ENCODE peak calls at places on chromosomes 5 and 9, in four cellular contexts. R is adipocyte, C is H9, D is mammary epithelial cell. L is an unnamed sample.
A peak's percentile ranks its signal among the peaks of the same experiment; 100 is the strongest.

GRCh38 chr5:154285661-154286408 is 95.3 kb downstream of the GALNT10 start:
- DNase-seq in R (peak; percentile 70), C (no peak), D (no peak), L (peak; percentile 16)

GRCh38 chr9:92176068-92176799 is 61.0 kb upstream of the SPTLC1 start:
- DNase-seq in R (no peak), C (no peak), D (no peak), L (no peak)

GRCh38 chr9:98775831-98776441 is 20.4 kb downstream of the ANKS6 start:
- DNase-seq in R (peak; percentile 87), C (peak; percentile 71), D (peak; percentile 20), L (peak; percentile 34)

GRCh38 chr5:154470949-154471870 is 6.8 kb downstream of the HAND1 start:
- DNase-seq in R (no peak), C (no peak), D (no peak), L (no peak)

GRCh38 chr9:22084336-22085035 is 75.4 kb upstream of the CDKN2B start:
- DNase-seq in R (peak; percentile 89), C (no peak), D (peak; percentile 91), L (no peak)

GRCh38 chr9:107734231-107735014 is 244.9 kb upstream of the KLF4 start:
- DNase-seq in R (peak; percentile 95), C (no peak), D (peak; percentile 70), L (no peak)

GRCh38 chr5:122403256-122403655 is 91.2 kb downstream of the SNCAIP start:
- DNase-seq in R (no peak), C (no peak), D (no peak), L (no peak)

GRCh38 chr5:139638736-139639618 is 9.2 kb upstream of the CXXC5 start:
- DNase-seq in R (no peak), C (no peak), D (no peak), L (peak; percentile 22)

GRCh38 chr5:132102101-132102701 is 28.6 kb downstream of the CSF2 start:
- DNase-seq in R (no peak), C (no peak), D (peak; percentile 80), L (no peak)

GRCh38 chr9:77649109-77649812 is 1.1 kb upstream of the GNA14 start:
- DNase-seq in R (peak; percentile 36), C (no peak), D (no peak), L (no peak)

GRCh38 chr9:32931129-32931528 is 70.3 kb downstream of the APTX start:
- DNase-seq in R (no peak), C (no peak), D (no peak), L (no peak)

GRCh38 chr9:134065720-134066419 is 2.0 kb downstream of the BRD3 start:
- DNase-seq in R (peak; percentile 62), C (peak; percentile 28), D (peak; percentile 67), L (peak; percentile 64)

GRCh38 chr9:78663367-78663766 is 366.4 kb downstream of the PSAT1 start:
- DNase-seq in R (no peak), C (no peak), D (no peak), L (no peak)

GRCh38 chr9:22241024-22241423 is 205.6 kb upstream of the DMRTA1 start:
- DNase-seq in R (no peak), C (no peak), D (no peak), L (no peak)

GRCh38 chr5:8843766-8844165 is 702.1 kb downstream of the SEMA5A start:
- DNase-seq in R (peak; percentile 63), C (no peak), D (no peak), L (no peak)

GRCh38 chr9:69932901-69933300 is 110.7 kb upstream of the MAMDC2 start:
- DNase-seq in R (no peak), C (peak; percentile 37), D (no peak), L (no peak)

GRCh38 chr5:8943301-8943700 is 602.6 kb downstream of the SEMA5A start:
- DNase-seq in R (no peak), C (no peak), D (no peak), L (no peak)

DNA sequence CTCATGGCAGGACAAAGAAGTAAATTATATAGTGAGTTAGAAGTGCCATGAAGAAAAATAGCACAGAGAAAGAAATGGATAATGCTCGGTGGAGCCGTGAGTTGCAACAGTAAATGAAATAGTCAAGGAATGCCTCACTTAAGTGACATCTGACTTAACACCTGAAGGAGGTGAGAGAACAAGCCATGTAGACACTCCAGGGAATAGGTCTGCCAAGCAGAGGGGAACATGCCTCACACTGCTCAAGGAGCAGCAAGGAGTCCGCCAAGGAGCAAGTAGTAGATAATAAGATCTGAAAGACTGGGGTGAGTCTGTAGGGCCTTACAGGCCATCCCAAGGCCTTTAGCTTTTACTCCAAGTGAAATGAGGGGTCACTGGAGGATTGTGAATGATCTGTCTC is 21.8 kb downstream of the MAPKAP1 start:
- DNase-seq in R (no peak), C (no peak), D (no peak), L (no peak)
- H3K9ac ChIP-seq in R (no peak overlapping the region), C (no peak overlapping the region), D (no peak overlapping the region), L (no peak overlapping the region)

GRCh38 chr5:113488645-113489184 is 462 bp upstream of the MCC start:
- DNase-seq in R (no peak), C (no peak), D (no peak), L (no peak)
- H3K9ac ChIP-seq in R (peak overlapping the region; percentile 86), C (peak overlapping the region; percentile 32), D (peak overlapping the region; percentile 24), L (no peak overlapping the region)

GRCh38 chr5:1086871-1087270 is 25.0 kb downstream of the SLC12A7 start:
- DNase-seq in R (no peak), C (no peak), D (no peak), L (no peak)
- H3K9ac ChIP-seq in R (no peak overlapping the region), C (no peak overlapping the region), D (no peak overlapping the region), L (no peak overlapping the region)

DNA sequence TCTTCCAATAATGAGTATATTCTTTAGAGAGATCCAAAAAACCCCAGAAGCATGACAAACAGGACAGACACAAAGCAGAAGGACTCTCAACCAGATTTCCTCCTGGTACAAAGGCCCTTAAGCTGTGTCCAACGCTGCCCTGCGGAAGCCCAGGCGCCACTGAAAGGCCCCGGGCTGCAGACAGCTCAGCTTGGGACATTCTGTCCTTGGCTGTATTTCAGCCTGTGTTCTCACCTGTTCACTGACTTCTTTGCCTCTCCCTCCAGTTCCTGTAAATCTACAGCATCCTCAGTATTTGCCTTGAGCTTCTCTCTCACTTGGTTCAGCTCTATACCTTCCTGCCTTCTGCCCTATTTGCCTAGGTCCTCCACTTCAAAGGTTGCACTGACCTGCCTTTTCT is 96.5 kb downstream of the SH3TC2 start:
- DNase-seq in R (no peak), C (no peak), D (peak; percentile 51), L (no peak)
- H3K9ac ChIP-seq in R (peak overlapping the region; percentile 27), C (no peak overlapping the region), D (peak overlapping the region; percentile 77), L (no peak overlapping the region)

GRCh38 chr5:14872070-14872989 is 752 bp upstream of the ANKH start:
- DNase-seq in R (peak; percentile 83), C (peak; percentile 44), D (no peak), L (peak; percentile 76)

GRCh38 chr5:14869286-14870164 is 2.1 kb downstream of the ANKH start:
- DNase-seq in R (no peak), C (no peak), D (no peak), L (peak; percentile 50)

GRCh38 chr5:14870347-14871083 is 1.1 kb downstream of the ANKH start:
- DNase-seq in R (no peak), C (no peak), D (no peak), L (peak; percentile 61)

GRCh38 chr5:14871573-14872069 is at the start of gene ANKH:
- DNase-seq in R (peak; percentile 94), C (peak; percentile 72), D (peak; percentile 78), L (peak; percentile 79)

GRCh38 chr5:14871084-14871572 is 450 bp downstream of the ANKH start:
- DNase-seq in R (no peak), C (no peak), D (no peak), L (peak; percentile 54)
- H3K9ac ChIP-seq in R (peak overlapping the region; percentile 77), C (peak overlapping the region; percentile 29), D (peak overlapping the region; percentile 61), L (peak overlapping the region; percentile 78)

DNA sequence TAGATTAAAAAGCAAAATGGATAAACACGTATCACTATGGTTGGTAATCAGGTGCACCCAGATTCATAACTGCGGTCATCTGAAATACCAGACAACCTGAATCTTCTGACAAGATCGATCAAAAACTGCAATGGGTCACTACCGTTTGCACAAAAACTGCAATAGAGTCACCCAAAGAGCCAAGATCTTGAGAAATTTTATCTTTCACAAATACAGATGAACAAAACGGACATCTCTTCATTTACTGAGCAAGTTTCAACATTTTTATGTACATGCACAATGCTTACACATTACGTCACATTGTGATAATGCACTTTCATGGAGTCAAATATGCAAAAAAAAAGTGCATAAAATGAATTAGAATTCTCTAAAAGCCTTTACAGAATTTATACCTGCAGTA is 18.6 kb downstream of the PRKAA1 start:
- DNase-seq in R (no peak), C (no peak), D (no peak), L (no peak)
- H3K9ac ChIP-seq in R (no peak overlapping the region), C (no peak overlapping the region), D (no peak overlapping the region), L (no peak overlapping the region)

L was measured in colonic mucosa.